ENCODE peak calls at places on chromosomes 5 and 9, in six cellular contexts. N is tibial nerve, Z is transverse colon, T is psoas muscle, X is AG09309, L is cardiac muscle cell. P is an unnamed sample.

GRCh38 chr9:114930063-114930812 is at the start of gene TNFSF8:
- DNase-seq in T (peak; percentile 53), Z (peak; percentile 35), N (no peak), L (no peak), X (no peak), P (no peak)

GRCh38 chr5:37915078-37915736 is 75.4 kb upstream of the GDNF start:
- DNase-seq in N (no peak), Z (no peak), T (no peak), L (no peak), X (no peak), P (no peak)

GRCh38 chr9:38083858-38084555 is 15.0 kb upstream of the SHB start:
- DNase-seq in N (no peak), Z (no peak), L (peak; percentile 27), X (no peak), T (no peak), P (no peak)

GRCh38 chr9:4489919-4490704 is at the start of gene SLC1A1:
- DNase-seq in Z (peak; percentile 76), N (peak; percentile 36), L (peak; percentile 64), X (peak; percentile 50), T (peak; percentile 76), P (no peak)

GRCh38 chr9:93203713-93204469 is 20.0 kb downstream of the WNK2 start:
- DNase-seq in X (no peak), Z (no peak), T (peak; percentile 54), N (no peak), L (no peak), P (no peak)

GRCh38 chr9:127557466-127557869 is 54.6 kb upstream of the STXBP1 start:
- DNase-seq in L (peak; percentile 75), N (no peak), T (peak; percentile 58), X (no peak), Z (no peak), P (no peak)

GRCh38 chr5:147455321-147455720 is 54.5 kb downstream of the DPYSL3 start:
- DNase-seq in T (no peak), X (peak; percentile 88), Z (no peak), N (peak; percentile 67), L (peak; percentile 97), P (no peak)

GRCh38 chr5:138694146-138694545 is 59.1 kb upstream of the CTNNA1 start:
- DNase-seq in L (no peak), Z (no peak), N (no peak), T (no peak), X (no peak), P (no peak)

GRCh38 chr5:10578869-10579268 is 15.0 kb downstream of the ANKRD33B start:
- DNase-seq in Z (no peak), N (no peak), L (no peak), T (no peak), X (no peak), P (no peak)

GRCh38 chr5:84281383-84281782 is 103.3 kb downstream of the EDIL3 start:
- DNase-seq in X (no peak), Z (no peak), L (no peak), N (no peak), T (no peak), P (no peak)

GRCh38 chr5:8958602-8959001 is 587.3 kb downstream of the SEMA5A start:
- DNase-seq in Z (no peak), X (no peak), N (no peak), L (peak; percentile 6), T (no peak), P (no peak)

GRCh38 chr9:115204827-115205506 is 87.0 kb upstream of the TNC start:
- DNase-seq in L (peak; percentile 71), T (no peak), Z (no peak), N (no peak), X (peak; percentile 59), P (peak; percentile 88)

GRCh38 chr5:155905359-155905758 is 421.6 kb upstream of the SGCD start:
- DNase-seq in L (no peak), T (no peak), Z (no peak), N (no peak), X (peak; percentile 76), P (no peak)

GRCh38 chr9:92535940-92536850 is at the start of gene ECM2:
- DNase-seq in L (peak; percentile 79), Z (no peak), N (peak; percentile 38), T (no peak), X (peak; percentile 52), P (no peak)

GRCh38 chr5:82345108-82345507 is 67.0 kb upstream of the RPS23 start:
- DNase-seq in N (no peak), Z (no peak), L (no peak), X (no peak), T (no peak), P (no peak)

GRCh38 chr9:37066139-37066725 is 32.2 kb upstream of the PAX5 start:
- DNase-seq in Z (no peak), X (no peak), L (no peak), N (no peak), T (no peak), P (no peak)

GRCh38 chr5:17087035-17087434 is 130.4 kb upstream of the BASP1 start:
- DNase-seq in Z (no peak), L (peak; percentile 42), T (no peak), X (no peak), N (no peak), P (no peak)

GRCh38 chr9:37549527-37549926 is 26.7 kb downstream of the FBXO10 start:
- DNase-seq in X (no peak), Z (no peak), N (no peak), L (no peak), T (no peak), P (no peak)

DNA sequence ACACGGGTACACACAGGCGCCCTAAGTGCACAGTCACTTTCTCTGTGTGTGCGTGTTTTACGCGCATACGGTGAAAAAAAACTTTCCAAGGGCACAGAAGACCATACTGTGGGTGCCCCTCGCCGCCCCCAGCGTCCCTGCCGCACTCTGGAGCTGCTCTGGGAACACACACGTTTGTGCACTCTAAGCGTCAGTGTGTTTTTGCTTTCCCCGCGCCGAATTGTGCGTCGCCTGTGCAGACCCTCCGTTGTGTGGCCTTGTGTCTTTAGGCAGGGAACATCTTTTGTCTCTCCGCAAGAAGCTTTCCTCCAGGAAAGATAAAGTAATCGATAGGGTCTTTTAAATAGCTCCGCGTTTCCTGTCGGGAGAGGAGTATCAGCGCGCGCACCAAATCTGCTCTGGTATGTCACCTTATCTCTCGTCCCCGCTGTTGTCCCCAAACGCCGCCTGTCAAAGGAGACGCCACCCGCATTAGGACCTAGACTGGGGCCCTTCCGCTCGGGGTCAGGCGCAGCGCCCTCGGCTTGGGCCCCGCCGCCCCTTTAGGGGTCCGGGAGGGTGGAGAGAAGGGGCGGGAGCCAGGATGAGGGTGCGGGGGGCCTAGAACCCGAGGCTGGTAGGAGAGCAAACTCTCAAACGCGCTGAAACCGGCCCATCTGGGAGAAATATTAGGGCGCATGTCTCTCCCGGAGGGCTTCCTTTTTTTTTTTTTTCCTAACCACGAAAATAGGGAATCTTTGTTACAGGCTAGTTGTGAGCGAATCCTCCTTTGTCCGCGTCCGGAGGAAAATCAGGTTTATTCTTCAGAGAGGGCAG is 10.5 kb upstream of the NKX2-5 start:
- DNase-seq in T (no peak), N (no peak), L (no peak), X (no peak), Z (no peak), P (no peak)
- H3K4me3 ChIP-seq in T (no peak overlapping the region), N (no peak overlapping the region), L (peak overlapping the region; percentile 96), X (no peak overlapping the region), Z (no peak overlapping the region), P (no peak overlapping the region)

GRCh38 chr9:99562263-99562565 is 259.5 kb upstream of the NR4A3 start:
- DNase-seq in X (no peak), L (no peak), T (no peak), N (no peak), Z (no peak), P (no peak)

GRCh38 chr9:99561435-99562262 is 260.0 kb upstream of the NR4A3 start:
- DNase-seq in X (no peak), Z (no peak), L (no peak), T (no peak), N (no peak), P (no peak)

GRCh38 chr9:99560561-99560960 is 261.1 kb upstream of the NR4A3 start:
- DNase-seq in T (no peak), X (no peak), Z (no peak), L (no peak), N (no peak), P (no peak)

GRCh38 chr9:99565203-99565602 is 256.5 kb upstream of the NR4A3 start:
- DNase-seq in X (no peak), Z (no peak), N (no peak), T (no peak), L (no peak), P (no peak)

DNA sequence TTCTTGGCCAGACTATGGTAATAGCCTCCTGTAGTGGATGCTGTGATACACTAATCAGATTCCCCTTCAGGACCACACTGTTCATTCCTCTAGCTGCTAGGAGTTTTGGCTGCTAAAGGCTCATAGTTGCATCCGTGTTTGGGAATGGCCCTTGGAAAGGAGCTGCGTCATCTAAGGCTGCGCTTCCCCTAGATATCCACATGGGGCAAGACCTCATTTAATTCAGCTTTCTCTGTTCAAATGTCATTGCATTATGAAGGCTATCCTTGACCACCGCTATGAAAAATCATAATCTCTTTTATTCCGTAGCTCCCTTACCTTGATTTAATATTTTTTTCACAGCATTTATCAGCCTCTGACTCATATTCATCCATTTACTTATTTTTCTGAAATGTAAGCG is 258.3 kb upstream of the NR4A3 start:
- DNase-seq in X (no peak), L (no peak), Z (no peak), N (no peak), T (no peak), P (no peak)
- TF ChIP-seq CTCF in X (no peak), L (no peak), Z (no peak), N (no peak), T (no peak), P (no peak)

DNA sequence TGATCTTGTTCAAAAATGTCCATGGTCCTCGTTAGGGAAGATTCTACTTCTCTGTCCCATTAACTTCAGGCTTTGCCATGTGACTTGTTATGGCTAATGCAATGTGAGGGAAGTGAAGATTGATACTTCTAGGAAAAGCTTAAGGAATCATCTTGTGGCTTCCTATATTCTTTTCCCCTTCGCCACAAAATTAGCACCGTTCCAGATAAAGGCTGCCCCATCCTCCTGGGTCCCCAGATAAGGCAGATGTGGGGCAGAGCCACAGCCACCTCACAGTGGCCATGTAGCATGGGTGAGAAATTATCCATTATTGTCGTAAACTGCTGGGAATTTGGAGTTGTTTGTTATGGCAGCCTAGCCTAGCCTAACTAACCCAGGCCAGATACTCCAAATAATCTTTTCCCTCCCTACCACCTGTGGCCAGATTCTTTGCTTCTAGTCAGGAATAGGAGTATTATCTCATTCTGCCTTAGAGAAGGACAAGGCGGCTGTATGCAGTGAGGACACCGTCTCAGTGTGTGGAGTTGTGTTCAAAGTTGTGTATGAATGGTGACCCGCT is 31.9 kb upstream of the BOD1 start:
- DNase-seq in X (no peak), T (no peak), N (no peak), Z (no peak), L (no peak), P (no peak)
- H3K4me3 ChIP-seq in X (no peak overlapping the region), T (no peak overlapping the region), N (no peak overlapping the region), Z (no peak overlapping the region), L (no peak overlapping the region), P (no peak overlapping the region)

GRCh38 chr5:78419396-78419795 is 59.0 kb downstream of the SCAMP1 start:
- DNase-seq in L (no peak), N (no peak), T (no peak), Z (no peak), X (no peak), P (no peak)
- TF ChIP-seq CTCF in L (no peak), N (no peak), T (no peak), Z (no peak), X (no peak), P (no peak)

P was measured in kidney epithelial cell.